ENCODE peak calls at places on chromosomes 1 and 21, in seven cellular contexts. Q is lower lobe of right lung, O is HT1080, G is BJ, U is HEK293T, K is EH, R is fibroblast of gingiva. I is an unnamed sample.

GRCh38 chr1:98119793-98120192 is 199.0 kb upstream of the DPYD start:
- DNase-seq in Q (no peak), O (peak; percentile 32), G (no peak), U (peak; percentile 31), K (peak; percentile 48), R (no peak), I (no peak)

GRCh38 chr1:36675106-36675505 is 192.4 kb upstream of the CSF3R start:
- DNase-seq in Q (no peak), O (no peak), G (no peak), U (no peak), K (no peak), R (no peak), I (no peak)

GRCh38 chr1:94539496-94539895 is 2.1 kb downstream of the F3 start:
- DNase-seq in Q (no peak), O (peak; percentile 74), G (no peak), U (no peak), K (peak; percentile 68), R (peak; percentile 65), I (no peak)

GRCh38 chr1:226682841-226683800 is 56.0 kb downstream of the ITPKB start:
- DNase-seq in Q (no peak), O (no peak), G (no peak), U (no peak), K (no peak), R (no peak), I (no peak)

GRCh38 chr1:902023-902422 is 21.7 kb upstream of the SAMD11 start:
- DNase-seq in Q (no peak), O (no peak), G (no peak), U (peak; percentile 1), K (no peak), R (no peak), I (no peak)

GRCh38 chr1:153945131-153945794 is 1.3 kb downstream of the DENND4B start:
- DNase-seq in Q (peak; percentile 83), O (peak; percentile 13), G (no peak), U (no peak), K (peak; percentile 34), R (peak; percentile 53), I (no peak)

GRCh38 chr1:25890249-25891034 is 14.9 kb upstream of the PAQR7 start:
- DNase-seq in Q (no peak), O (peak; percentile 65), G (no peak), U (no peak), K (peak; percentile 60), R (no peak), I (no peak)

GRCh38 chr1:18347559-18347958 is 133.2 kb upstream of the KLHDC7A start:
- DNase-seq in Q (no peak), O (no peak), G (no peak), U (no peak), K (no peak), R (no peak), I (no peak)

GRCh38 chr1:13706058-13706457 is 6.1 kb downstream of the PRDM2 start:
- DNase-seq in Q (no peak), O (no peak), G (no peak), U (no peak), K (peak; percentile 6), R (no peak), I (no peak)

GRCh38 chr1:67214420-67215174 is 48.3 kb downstream of the IL23R start:
- DNase-seq in Q (no peak), O (no peak), G (no peak), U (no peak), K (peak; percentile 31), R (peak; percentile 14), I (peak; percentile 59)

GRCh38 chr1:168893359-168893791 is 164.4 kb upstream of the DPT start:
- DNase-seq in Q (no peak), O (peak; percentile 52), G (no peak), U (no peak), K (no peak), R (peak; percentile 13), I (no peak)

GRCh38 chr21:14382486-14382834 is 486 bp downstream of the HSPA13 start:
- DNase-seq in Q (no peak), O (no peak), G (no peak), U (peak; percentile 53), K (peak; percentile 45), R (peak; percentile 14), I (peak; percentile 2)

GRCh38 chr21:32096411-32096810 is 182.4 kb downstream of the MIS18A start:
- DNase-seq in Q (no peak), O (no peak), G (no peak), U (peak; percentile 69), K (peak; percentile 13), R (no peak), I (no peak)

GRCh38 chr1:230867119-230867902 is 1.0 kb downstream of the C1orf198 start:
- DNase-seq in Q (no peak), O (peak; percentile 18), G (no peak), U (no peak), K (peak; percentile 45), R (no peak), I (no peak)

GRCh38 chr1:201772178-201772577 is 56.8 kb upstream of the IPO9 start:
- DNase-seq in Q (no peak), O (no peak), G (no peak), U (no peak), K (peak; percentile 60), R (no peak), I (no peak)

GRCh38 chr21:38139380-38140168 is 117.2 kb upstream of the KCNJ15 start:
- DNase-seq in Q (no peak), O (peak; percentile 64), G (no peak), U (no peak), K (peak; percentile 60), R (no peak), I (no peak)

I was measured in GM12864.